ENCODE peak calls at places on chromosome 14, in five cellular contexts. Q, C, F, R and B are unnamed samples.

GRCh38 chr14:53964249-53964648 is 7.6 kb upstream of the BMP4 start:
- DNase-seq in Q (no peak), C (peak), F (no peak), R (no peak), B (no peak)

GRCh38 chr14:54001189-54001878 is 44.7 kb upstream of the BMP4 start:
- DNase-seq in Q (no peak), C (no peak), F (no peak), R (no peak), B (no peak)

GRCh38 chr14:49754570-49755097 is 13.3 kb upstream of the KLHDC2 start:
- DNase-seq in Q (no peak), C (no peak), F (no peak), R (no peak), B (no peak)

GRCh38 chr14:51848120-51848519 is 12.3 kb upstream of the GNG2 start:
- DNase-seq in Q (no peak), C (no peak), F (no peak), R (no peak), B (no peak)

GRCh38 chr14:99729991-99730875 is 46.1 kb downstream of the CYP46A1 start:
- DNase-seq in Q (peak), C (peak), F (peak), R (peak), B (no peak)

GRCh38 chr14:91228112-91229004 is 16.1 kb downstream of the GPR68 start:
- DNase-seq in Q (no peak), C (peak), F (peak), R (no peak), B (peak)

GRCh38 chr14:72904840-72905561 is 11.1 kb upstream of the DPF3 start:
- DNase-seq in Q (no peak), C (peak), F (peak), R (peak), B (peak)

GRCh38 chr14:40417777-40418401 is 985.7 kb upstream of the FBXO33 start:
- DNase-seq in Q (no peak), C (no peak), F (no peak), R (peak), B (no peak)

GRCh38 chr14:50602035-50602434 is 42.1 kb downstream of the ATL1 start:
- DNase-seq in Q (no peak), C (no peak), F (no peak), R (no peak), B (no peak)

GRCh38 chr14:49946320-49947141 is 53.6 kb downstream of the ARF6 start:
- DNase-seq in Q (no peak), C (peak), F (no peak), R (peak), B (peak)

GRCh38 chr14:59215757-59216156 is 27.3 kb downstream of the DAAM1 start:
- DNase-seq in Q (no peak), C (no peak), F (no peak), R (no peak), B (no peak)

GRCh38 chr14:63542231-63542999 is 762 bp downstream of the PPP2R5E start:
- DNase-seq in Q (peak), C (no peak), F (no peak), R (peak), B (no peak)

GRCh38 chr14:81594012-81594411 is 60.4 kb upstream of the SEL1L start:
- DNase-seq in Q (no peak), C (no peak), F (no peak), R (no peak), B (no peak)

GRCh38 chr14:98964171-98964570 is 307.8 kb downstream of the BCL11B start:
- DNase-seq in Q (no peak), C (no peak), F (no peak), R (no peak), B (no peak)

GRCh38 chr14:24251880-24252288 is 9.5 kb upstream of the TINF2 start:
- DNase-seq in Q (no peak), C (no peak), F (no peak), R (no peak), B (no peak)

GRCh38 chr14:58572092-58572853 is 65.5 kb upstream of the DACT1 start:
- DNase-seq in Q (no peak), C (peak), F (no peak), R (no peak), B (peak)

GRCh38 chr14:50740858-50741257 is 72.8 kb upstream of the SAV1 start:
- DNase-seq in Q (no peak), C (peak), F (no peak), R (no peak), B (no peak)

GRCh38 chr14:68682166-68683103 is 110.4 kb downstream of the ZFP36L1 start:
- DNase-seq in Q (no peak), C (peak), F (no peak), R (no peak), B (peak)

GRCh38 chr14:75294649-75295033 is 16.0 kb downstream of the FOS start:
- DNase-seq in Q (no peak), C (no peak), F (no peak), R (peak), B (no peak)

GRCh38 chr14:75297417-75298040 is 18.9 kb downstream of the FOS start:
- DNase-seq in Q (no peak), C (no peak), F (no peak), R (no peak), B (no peak)

GRCh38 chr14:75293920-75294648 is 15.5 kb downstream of the FOS start:
- DNase-seq in Q (peak), C (peak), F (peak), R (peak), B (no peak)

GRCh38 chr14:75295061-75295461 is 16.4 kb downstream of the FOS start:
- DNase-seq in Q (peak), C (peak), F (no peak), R (peak), B (no peak)

DNA sequence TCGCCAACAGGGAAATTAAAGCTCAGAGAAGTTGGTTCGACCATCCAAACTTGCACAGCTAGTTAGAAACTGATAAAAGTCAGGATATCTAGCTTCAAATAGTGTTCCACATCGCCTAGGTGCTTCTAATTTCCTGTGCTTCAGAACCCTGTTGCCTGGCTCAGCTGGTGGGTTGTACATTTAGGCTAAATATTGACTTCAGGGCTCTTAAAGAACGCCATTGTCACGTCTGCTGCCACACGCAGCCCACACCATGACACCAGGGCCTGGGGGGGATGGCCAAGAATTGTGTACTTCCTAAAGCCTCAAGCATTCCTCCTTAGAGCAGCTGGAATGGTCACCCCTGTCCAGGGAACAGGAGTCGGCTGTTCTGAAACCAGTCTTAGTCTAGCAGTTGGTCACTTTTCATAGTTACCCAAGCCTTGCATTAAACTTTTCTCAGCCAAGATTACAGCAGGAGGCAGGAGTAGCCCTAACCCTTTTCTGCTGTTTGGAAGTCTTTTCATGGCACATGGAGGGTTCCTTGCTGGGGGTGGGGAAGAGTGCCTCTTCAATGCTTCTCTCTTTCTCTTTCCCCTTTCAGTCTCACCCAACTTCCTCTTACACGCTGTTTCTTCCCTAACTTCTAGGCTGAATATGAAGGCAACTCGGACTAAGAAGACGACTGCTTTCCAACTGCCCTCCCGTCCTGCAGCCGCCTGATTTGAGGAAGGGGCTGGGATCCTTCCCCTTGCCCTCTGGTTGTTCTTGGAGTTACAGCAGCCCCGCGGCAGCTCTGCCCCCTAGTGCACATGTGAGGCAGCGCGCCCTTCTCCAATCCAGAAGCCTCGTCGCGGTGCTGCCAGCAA is 17.1 kb downstream of the FOS start:
- DNase-seq in Q (peak), C (peak), F (peak), R (peak), B (no peak)
- H3K4me3 ChIP-seq in Q (peak), C (peak), F (peak), R (peak), B (peak)

GRCh38 chr14:70652871-70653270 is 11.2 kb downstream of the TTC9 start:
- DNase-seq in Q (no peak), C (no peak), F (no peak), R (no peak), B (no peak)

GRCh38 chr14:70655110-70655826 is 13.6 kb downstream of the TTC9 start:
- DNase-seq in Q (no peak), C (no peak), F (peak), R (no peak), B (no peak)

GRCh38 chr14:70654609-70655008 is 12.9 kb downstream of the TTC9 start:
- DNase-seq in Q (no peak), C (peak), F (no peak), R (no peak), B (no peak)

GRCh38 chr14:70651522-70651921 is 9.8 kb downstream of the TTC9 start:
- DNase-seq in Q (no peak), C (no peak), F (no peak), R (no peak), B (no peak)

GRCh38 chr14:70653662-70654061 is 11.9 kb downstream of the TTC9 start:
- DNase-seq in Q (no peak), C (no peak), F (no peak), R (no peak), B (no peak)
- H3K4me3 ChIP-seq in Q (no peak), C (no peak), F (peak), R (no peak), B (no peak)

DNA sequence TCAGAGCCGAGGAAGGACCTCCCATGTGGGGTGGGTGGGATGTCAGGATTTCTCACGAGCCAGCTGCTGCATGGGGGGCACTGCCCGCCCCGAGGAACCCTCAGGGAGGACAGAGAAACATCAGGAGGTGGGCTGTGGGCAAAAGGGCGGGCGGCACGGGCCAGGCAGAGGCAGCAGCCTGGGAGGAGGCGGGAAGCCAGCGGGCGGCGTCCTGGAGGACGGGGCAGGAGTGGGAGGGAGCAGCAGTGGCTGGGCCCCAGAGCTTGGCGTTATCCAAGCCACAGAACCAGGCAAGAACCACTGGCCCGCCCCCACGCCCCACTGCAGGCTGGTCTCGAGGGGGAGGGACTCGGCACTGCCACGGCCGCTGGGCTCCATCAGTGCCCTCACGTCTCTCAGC is 2.4 kb downstream of the C14orf180 start:
- DNase-seq in Q (no peak), C (no peak), F (no peak), R (no peak), B (no peak)
- H3K4me3 ChIP-seq in Q (no peak), C (no peak), F (no peak), R (no peak), B (no peak)

GRCh38 chr14:67541448-67542387 is 8.6 kb downstream of the PLEKHH1 start:
- DNase-seq in Q (no peak), C (no peak), F (no peak), R (no peak), B (no peak)
- H3K4me3 ChIP-seq in Q (no peak), C (no peak), F (peak), R (no peak), B (no peak)

GRCh38 chr14:102930138-102930752 is 7.8 kb downstream of the AMN start:
- DNase-seq in Q (peak), C (no peak), F (no peak), R (peak), B (no peak)
- H3K4me3 ChIP-seq in Q (no peak), C (no peak), F (no peak), R (no peak), B (no peak)

DNA sequence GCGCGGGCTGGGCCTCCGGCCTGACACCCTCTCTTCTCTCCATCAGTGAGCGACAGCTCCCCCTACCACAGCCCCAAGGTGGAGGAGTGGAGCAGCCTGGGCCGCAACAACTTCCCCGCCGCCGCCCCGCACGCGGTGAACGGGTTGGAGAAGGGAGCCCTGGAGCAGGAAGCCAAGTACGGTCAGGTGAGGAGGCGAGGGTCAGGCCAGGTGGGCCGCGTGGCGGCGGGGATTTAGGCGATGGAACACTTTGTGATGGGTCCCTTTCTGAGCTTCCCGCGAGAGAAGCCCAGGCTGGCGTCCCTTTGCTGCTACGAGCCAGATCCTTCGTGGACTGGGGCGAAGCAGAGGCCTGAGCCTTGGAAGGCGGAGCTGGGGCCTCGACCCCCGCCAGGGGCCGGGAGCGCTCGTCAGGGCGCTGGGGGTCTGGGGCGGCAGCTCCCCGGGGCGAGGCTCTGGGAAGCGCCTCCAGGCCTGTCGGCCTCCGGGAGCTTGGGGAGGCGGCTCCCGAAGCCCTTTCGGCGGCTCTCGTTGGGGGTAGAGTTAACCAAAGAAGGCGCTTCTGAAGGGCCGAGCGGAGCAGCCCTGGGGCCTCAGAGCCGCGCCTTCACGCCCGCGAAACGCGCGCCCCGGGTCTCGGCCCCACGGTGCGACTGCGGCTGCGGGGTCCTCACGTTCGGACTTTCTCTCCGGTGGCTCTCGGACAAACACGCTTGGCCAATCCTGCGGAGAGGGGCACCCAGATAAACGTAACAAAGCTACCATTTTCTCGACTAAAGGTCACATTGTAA is 5.0 kb downstream of the PAX9 start:
- DNase-seq in Q (peak), C (no peak), F (no peak), R (no peak), B (no peak)
- H3K4me3 ChIP-seq in Q (no peak), C (no peak), F (no peak), R (no peak), B (no peak)

DNA sequence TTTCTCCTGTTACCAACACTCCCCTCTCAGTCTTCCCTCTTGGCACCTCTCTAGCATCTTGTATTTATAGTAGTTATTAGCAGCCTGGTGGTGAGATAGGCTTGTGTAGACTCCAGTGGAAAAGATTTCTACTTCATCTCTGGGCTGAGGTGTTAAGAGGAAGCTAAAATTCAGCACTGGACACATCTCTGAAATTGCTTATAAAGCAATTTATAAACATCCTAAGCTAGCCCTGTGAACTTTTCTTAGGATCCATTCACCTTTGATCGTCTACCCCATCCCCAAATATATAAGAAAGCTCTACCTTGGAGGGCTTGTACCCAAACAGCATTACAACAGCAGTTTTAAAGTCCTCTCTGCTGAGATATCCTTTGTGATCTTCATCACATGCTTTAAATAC is 928 bp downstream of the EFCAB11 start:
- DNase-seq in Q (no peak), C (no peak), F (no peak), R (no peak), B (no peak)
- H3K4me3 ChIP-seq in Q (peak), C (peak), F (no peak), R (peak), B (no peak)

GRCh38 chr14:106846218-106846617 is 1319.8 kb downstream of the TMEM121 start:
- DNase-seq in Q (no peak), C (no peak), F (no peak), R (no peak), B (no peak)
- H3K4me3 ChIP-seq in Q (peak), C (no peak), F (no peak), R (peak), B (no peak)